ENCODE peak calls at places on chromosome 10, in four cellular contexts. Y is WTC11, X is HepG2, W is GM12878. U is an unnamed sample.

GRCh38 chr10:30436688-30437038 is 2.7 kb downstream of the MAP3K8 start:
- DNase-seq in Y (no peak), X (no peak), W (no peak), U (no peak)

GRCh38 chr10:5720182-5720581 is 35.5 kb downstream of the TASOR2 start:
- DNase-seq in Y (no peak), X (no peak), W (no peak), U (no peak)

GRCh38 chr10:61024801-61025201 is 80.8 kb upstream of the RHOBTB1 start:
- DNase-seq in Y (peak), X (peak), W (no peak), U (peak)

GRCh38 chr10:130762481-130762880 is 549.0 kb downstream of the TCERG1L start:
- DNase-seq in Y (no peak), X (no peak), W (no peak), U (no peak)

GRCh38 chr10:102504179-102504975 is 605 bp downstream of the SUFU start:
- DNase-seq in Y (peak), X (no peak), W (no peak), U (peak)

GRCh38 chr10:86100581-86101061 is 266.0 kb downstream of the GRID1 start:
- DNase-seq in Y (no peak), X (peak), W (no peak), U (no peak)

GRCh38 chr10:5508786-5509185 is 9.4 kb upstream of the CALML5 start:
- DNase-seq in Y (no peak), X (no peak), W (no peak), U (no peak)

GRCh38 chr10:7410306-7410799 is 481 bp downstream of the SFMBT2 start:
- DNase-seq in Y (peak), X (no peak), W (no peak), U (peak)

GRCh38 chr10:99945286-99945685 is 64.5 kb downstream of the DNMBP start:
- DNase-seq in Y (no peak), X (no peak), W (no peak), U (no peak)

GRCh38 chr10:61890881-61891409 is 10.6 kb upstream of the ARID5B start:
- DNase-seq in Y (no peak), X (no peak), W (no peak), U (no peak)

GRCh38 chr10:46992794-46993552 is 81.7 kb downstream of the PTPN20 start:
- DNase-seq in Y (no peak), X (peak), W (no peak), U (peak)

GRCh38 chr10:110044681-110045080 is 36.9 kb downstream of the ADD3 start:
- DNase-seq in Y (no peak), X (no peak), W (no peak), U (no peak)

GRCh38 chr10:61301560-61301959 is 151.6 kb downstream of the TMEM26 start:
- DNase-seq in Y (no peak), X (no peak), W (no peak), U (no peak)

GRCh38 chr10:1829712-1830111 is 92.4 kb upstream of the ADARB2 start:
- DNase-seq in Y (no peak), X (no peak), W (no peak), U (no peak)

GRCh38 chr10:1824928-1825327 is 87.6 kb upstream of the ADARB2 start:
- DNase-seq in Y (no peak), X (no peak), W (no peak), U (no peak)
- TF ChIP-seq NR2C2 in Y (no peak), X (no peak), W (no peak), U (no peak)

DNA sequence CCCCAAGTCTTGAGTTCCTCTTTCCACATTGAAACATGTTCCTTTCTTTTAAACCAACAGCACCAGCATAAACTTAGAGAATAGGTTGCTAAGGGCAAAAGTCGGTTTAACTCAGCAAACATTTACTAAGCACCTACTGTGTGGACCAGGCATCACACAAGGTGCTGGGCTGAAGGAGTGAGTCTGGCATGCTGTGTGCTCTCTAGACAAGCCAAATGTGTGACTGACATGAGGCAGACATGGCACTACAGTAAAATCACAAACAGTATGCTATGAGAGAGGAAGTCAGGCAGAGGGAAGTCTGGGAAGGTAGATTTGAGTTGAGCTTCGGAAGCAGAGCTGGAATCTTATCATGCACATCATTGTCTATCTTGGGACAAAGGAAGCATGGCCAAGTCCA is 10.9 kb upstream of the RASSF4 start:
- DNase-seq in Y (no peak), X (no peak), W (no peak), U (no peak)
- TF ChIP-seq NR2C2 in Y (no peak), X (no peak), W (no peak), U (no peak)

GRCh38 chr10:34885901-34886300 is 70.8 kb upstream of the PARD3 start:
- DNase-seq in Y (no peak), X (no peak), W (no peak), U (no peak)

GRCh38 chr10:34880817-34881216 is 65.7 kb upstream of the PARD3 start:
- DNase-seq in Y (no peak), X (no peak), W (no peak), U (no peak)

GRCh38 chr10:34886906-34887615 is 72.0 kb upstream of the PARD3 start:
- DNase-seq in Y (no peak), X (no peak), W (no peak), U (no peak)

GRCh38 chr10:34889004-34889869 is 74.1 kb upstream of the PARD3 start:
- DNase-seq in Y (no peak), X (no peak), W (no peak), U (no peak)

DNA sequence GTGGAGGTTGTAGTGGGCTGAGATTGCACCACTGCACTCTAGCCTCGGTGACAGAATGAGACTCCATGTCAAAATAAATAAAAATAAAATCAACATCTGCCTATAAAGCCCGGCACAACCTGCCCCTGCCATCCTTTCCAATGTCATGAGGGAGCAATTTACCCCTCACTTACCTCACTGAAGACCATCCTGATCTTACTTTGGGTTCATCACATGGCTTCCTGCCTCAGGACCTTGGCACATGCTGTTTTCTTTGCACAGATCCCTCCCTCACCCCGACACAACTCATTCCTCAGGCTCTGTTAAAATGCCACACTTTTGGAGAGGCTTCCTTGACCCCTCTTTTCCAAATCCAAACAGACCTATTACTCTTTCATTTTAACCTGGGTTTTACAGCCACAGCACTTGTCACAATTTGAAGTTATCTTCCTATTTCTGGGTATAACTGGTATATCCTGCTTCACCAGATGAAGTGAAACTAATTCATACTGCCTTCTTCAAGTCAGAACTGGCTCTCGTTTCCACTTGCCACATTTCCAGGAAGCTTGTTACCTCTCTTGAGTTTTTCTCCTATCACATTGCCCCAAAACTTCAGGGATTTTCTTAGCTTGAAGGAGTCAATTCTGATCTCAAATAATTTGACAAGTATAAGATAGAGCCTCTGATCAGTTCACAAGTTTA is 69.3 kb upstream of the PARD3 start:
- DNase-seq in Y (no peak), X (no peak), W (no peak), U (no peak)
- TF ChIP-seq NR2C2 in Y (no peak), X (no peak), W (no peak), U (no peak)

DNA sequence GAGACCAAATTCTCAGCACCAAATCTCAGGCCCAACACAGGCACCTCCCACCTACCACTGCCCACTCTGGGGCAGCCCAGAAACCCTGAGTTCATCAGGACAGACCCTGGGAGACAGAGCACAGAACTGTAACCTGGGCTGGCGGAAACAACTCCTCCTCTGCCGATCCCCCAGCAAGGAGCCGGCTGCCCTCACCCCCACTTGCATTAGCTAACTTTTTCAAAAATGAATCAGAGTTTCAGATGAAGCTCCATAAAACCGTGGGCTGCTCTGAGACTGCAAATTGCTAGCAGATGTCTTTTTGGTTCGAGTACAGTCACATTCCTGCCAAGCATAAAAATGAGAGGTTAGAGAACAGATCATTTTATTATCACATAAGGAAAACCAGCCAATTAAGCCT is 93.4 kb upstream of the PARD3 start:
- DNase-seq in Y (no peak), X (no peak), W (no peak), U (no peak)
- TF ChIP-seq NR2C2 in Y (no peak), X (no peak), W (no peak), U (no peak)

DNA sequence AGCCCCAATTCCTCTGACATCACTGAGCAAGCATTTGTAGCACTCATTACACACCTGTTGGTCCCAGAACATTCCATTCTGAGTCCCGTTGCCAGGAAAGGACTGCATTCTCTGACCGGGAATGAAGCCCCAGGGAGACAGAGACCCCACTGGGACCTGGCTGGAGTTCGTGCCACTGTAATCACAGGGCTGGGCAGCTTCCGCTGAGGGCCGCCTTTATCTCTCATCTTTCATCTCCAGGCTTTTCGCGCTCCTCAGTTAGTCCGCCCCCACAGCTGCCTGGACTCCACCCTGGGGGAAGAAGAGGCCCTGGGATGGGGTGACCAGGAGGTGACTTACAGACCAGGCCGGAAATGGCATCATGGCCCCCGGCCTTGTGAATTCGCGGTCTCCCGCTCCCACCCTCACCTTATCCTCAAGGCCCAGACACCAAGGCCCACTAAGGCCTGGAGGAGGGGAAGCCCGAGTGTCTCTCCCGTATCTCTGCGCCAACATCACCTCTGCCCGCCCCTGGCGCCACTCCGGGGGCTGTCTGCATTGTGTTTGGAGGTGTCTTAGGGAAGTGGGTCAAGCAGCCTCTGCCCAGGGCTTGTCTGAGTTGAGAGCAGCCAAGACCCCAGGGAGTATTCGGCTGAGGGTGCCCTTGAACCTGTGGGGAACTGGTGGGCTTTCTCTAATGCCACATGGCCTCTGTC is 75.4 kb downstream of the PROSER2 start:
- DNase-seq in Y (no peak), X (peak), W (no peak), U (peak)
- TF ChIP-seq NR2C2 in Y (no peak), X (no peak), W (no peak), U (no peak)

DNA sequence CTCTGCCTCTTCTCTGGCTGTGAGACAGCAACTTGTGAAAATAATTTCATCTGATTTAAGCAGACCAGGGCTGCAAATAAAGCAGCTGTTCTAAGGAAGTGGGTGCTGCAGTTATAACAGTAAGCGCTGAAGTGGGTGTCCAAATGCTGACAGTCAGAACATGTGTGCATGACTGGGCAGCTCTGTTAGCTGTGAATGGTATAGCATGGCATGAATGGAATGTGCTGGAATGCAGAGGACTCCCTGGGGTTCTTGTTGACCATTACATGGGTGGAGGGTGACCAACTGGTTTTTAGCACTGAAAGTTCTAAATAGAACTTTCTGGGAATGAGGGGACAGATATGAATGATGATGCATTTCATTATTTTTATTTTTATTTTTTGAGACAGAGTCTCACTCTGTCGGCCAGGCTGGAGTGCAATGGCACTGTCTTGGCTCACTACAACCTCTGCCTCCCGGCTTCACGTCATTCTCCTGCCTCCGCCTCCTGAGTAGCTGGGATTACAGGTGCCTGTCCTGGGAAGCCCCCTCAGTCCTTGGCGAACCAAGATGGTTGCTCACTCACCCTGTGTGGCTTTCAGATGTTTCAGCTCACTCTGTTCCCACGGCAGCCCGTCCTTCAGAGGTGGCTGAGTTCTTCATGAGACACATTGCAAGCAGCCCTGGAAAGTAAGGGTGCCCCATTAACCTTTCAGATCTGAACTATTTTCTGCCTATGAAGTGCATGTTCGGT is 319.8 kb upstream of the PHYHIPL start:
- DNase-seq in Y (peak), X (peak), W (no peak), U (no peak)
- TF ChIP-seq NR2C2 in Y (no peak), X (no peak), W (no peak), U (no peak)

GRCh38 chr10:80664071-80664680 is 126.5 kb downstream of the SH2D4B start:
- DNase-seq in Y (peak), X (peak), W (no peak), U (peak)
- TF ChIP-seq NR2C2 in Y (no peak), X (no peak), W (no peak), U (no peak)

GRCh38 chr10:71250405-71250804 is 38.0 kb downstream of the UNC5B start:
- DNase-seq in Y (no peak), X (no peak), W (no peak), U (no peak)

GRCh38 chr10:71252195-71252594 is 39.8 kb downstream of the UNC5B start:
- DNase-seq in Y (no peak), X (no peak), W (no peak), U (no peak)

GRCh38 chr10:71250842-71251241 is 38.5 kb downstream of the UNC5B start:
- DNase-seq in Y (no peak), X (no peak), W (no peak), U (no peak)

GRCh38 chr10:71249996-71250395 is 37.6 kb downstream of the UNC5B start:
- DNase-seq in Y (no peak), X (no peak), W (no peak), U (no peak)

DNA sequence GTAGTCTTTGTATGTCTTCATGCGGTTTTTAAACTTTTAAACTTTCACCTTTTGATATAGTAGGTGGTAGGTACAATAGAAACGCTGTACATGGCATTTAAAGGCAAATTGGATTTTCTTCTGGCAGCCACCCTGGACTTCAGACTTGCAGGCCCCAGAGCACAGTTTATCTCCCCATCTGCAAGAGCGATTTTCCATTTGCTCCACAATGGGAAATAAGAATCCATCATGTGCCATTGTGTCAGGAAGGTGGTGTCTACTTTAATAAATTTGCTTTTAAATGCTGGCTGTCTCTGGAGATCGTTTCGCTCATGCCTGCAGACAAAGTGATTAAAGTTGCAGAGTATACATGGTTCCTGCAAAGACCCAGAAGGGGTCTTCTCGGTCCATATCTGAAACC is 38.9 kb downstream of the UNC5B start:
- DNase-seq in Y (no peak), X (no peak), W (no peak), U (no peak)
- TF ChIP-seq NR2C2 in Y (no peak), X (no peak), W (no peak), U (no peak)